ENCODE peak calls at places on chromosome 6, in nine cellular contexts. Y, W, F, G, B, K, D, L and P are unnamed samples.
A peak's percentile ranks its signal among the peaks of the same experiment; 100 is the strongest.

GRCh38 chr6:111734068-111734825 is 128.6 kb upstream of the TRAF3IP2 start:
- DNase-seq in Y (peak; percentile 42), W (no peak), F (no peak), G (no peak), B (no peak), K (no peak), D (no peak), L (no peak), P (no peak)

GRCh38 chr6:53437557-53438202 is 88.9 kb upstream of the ELOVL5 start:
- DNase-seq in Y (peak; percentile 86), W (peak; percentile 60), F (no peak), G (peak; percentile 78), B (no peak), K (no peak), D (peak; percentile 78), L (peak; percentile 8), P (no peak)

GRCh38 chr6:14673201-14673600 is 555.6 kb downstream of the CD83 start:
- DNase-seq in Y (peak; percentile 77), W (no peak), F (no peak), G (no peak), B (no peak), K (no peak), D (no peak), L (no peak), P (no peak)

GRCh38 chr6:155219858-155220301 is 43.9 kb upstream of the CLDN20 start:
- DNase-seq in Y (no peak), W (no peak), F (no peak), G (no peak), B (no peak), K (no peak), D (no peak), L (no peak), P (peak; percentile 36)

GRCh38 chr6:108365488-108365887 is 70.6 kb downstream of the AFG1L start:
- DNase-seq in Y (peak; percentile 63), W (no peak), F (no peak), G (no peak), B (no peak), K (no peak), D (no peak), L (no peak), P (no peak)

GRCh38 chr6:157106487-157106886 is 216.8 kb downstream of the TMEM242 start:
- DNase-seq in Y (peak; percentile 38), W (peak; percentile 55), F (no peak), G (no peak), B (no peak), K (no peak), D (peak; percentile 42), L (no peak), P (no peak)

GRCh38 chr6:49463612-49463967 is 420 bp downstream of the CENPQ start:
- DNase-seq in Y (no peak), W (no peak), F (no peak), G (peak; percentile 52), B (no peak), K (no peak), D (no peak), L (no peak), P (no peak)

GRCh38 chr6:62285612-62286469 is at the start of gene KHDRBS2:
- DNase-seq in Y (peak; percentile 0), W (peak; percentile 13), F (peak; percentile 74), G (peak; percentile 98), B (peak; percentile 93), K (peak; percentile 79), D (peak; percentile 96), L (peak; percentile 59), P (peak; percentile 96)

GRCh38 chr6:163343609-163344008 is 70.9 kb upstream of the QKI start:
- DNase-seq in Y (no peak), W (no peak), F (no peak), G (no peak), B (no peak), K (no peak), D (no peak), L (no peak), P (no peak)

GRCh38 chr6:43269273-43270007 is 26.2 kb downstream of the TTBK1 start:
- DNase-seq in Y (no peak), W (no peak), F (no peak), G (peak; percentile 63), B (peak; percentile 89), K (no peak), D (no peak), L (peak; percentile 25), P (no peak)

GRCh38 chr6:37049990-37050853 is 44.8 kb downstream of the FGD2 start:
- DNase-seq in Y (no peak), W (no peak), F (peak; percentile 71), G (peak; percentile 81), B (peak; percentile 67), K (peak; percentile 68), D (no peak), L (peak; percentile 71), P (no peak)

GRCh38 chr6:13248053-13248452 is 80.3 kb downstream of the TBC1D7 start:
- DNase-seq in Y (peak; percentile 46), W (no peak), F (no peak), G (no peak), B (no peak), K (no peak), D (peak; percentile 50), L (no peak), P (peak; percentile 38)

GRCh38 chr6:12886961-12887775 is 170.6 kb downstream of the PHACTR1 start:
- DNase-seq in Y (no peak), W (peak; percentile 22), F (no peak), G (no peak), B (no peak), K (no peak), D (peak; percentile 9), L (no peak), P (no peak)

GRCh38 chr6:161677188-161677587 is 403.3 kb upstream of the AGPAT4 start:
- DNase-seq in Y (no peak), W (no peak), F (no peak), G (no peak), B (no peak), K (no peak), D (no peak), L (no peak), P (no peak)

GRCh38 chr6:20159781-20160540 is 52.3 kb downstream of the MBOAT1 start:
- DNase-seq in Y (no peak), W (no peak), F (no peak), G (no peak), B (no peak), K (no peak), D (no peak), L (no peak), P (no peak)

GRCh38 chr6:20158691-20159090 is 53.6 kb downstream of the MBOAT1 start:
- DNase-seq in Y (no peak), W (no peak), F (no peak), G (no peak), B (no peak), K (no peak), D (no peak), L (no peak), P (no peak)

GRCh38 chr6:20162515-20162914 is 49.8 kb downstream of the MBOAT1 start:
- DNase-seq in Y (no peak), W (no peak), F (no peak), G (no peak), B (no peak), K (no peak), D (no peak), L (no peak), P (no peak)

GRCh38 chr6:20159098-20159497 is 53.2 kb downstream of the MBOAT1 start:
- DNase-seq in Y (no peak), W (no peak), F (no peak), G (no peak), B (no peak), K (no peak), D (no peak), L (no peak), P (no peak)

DNA sequence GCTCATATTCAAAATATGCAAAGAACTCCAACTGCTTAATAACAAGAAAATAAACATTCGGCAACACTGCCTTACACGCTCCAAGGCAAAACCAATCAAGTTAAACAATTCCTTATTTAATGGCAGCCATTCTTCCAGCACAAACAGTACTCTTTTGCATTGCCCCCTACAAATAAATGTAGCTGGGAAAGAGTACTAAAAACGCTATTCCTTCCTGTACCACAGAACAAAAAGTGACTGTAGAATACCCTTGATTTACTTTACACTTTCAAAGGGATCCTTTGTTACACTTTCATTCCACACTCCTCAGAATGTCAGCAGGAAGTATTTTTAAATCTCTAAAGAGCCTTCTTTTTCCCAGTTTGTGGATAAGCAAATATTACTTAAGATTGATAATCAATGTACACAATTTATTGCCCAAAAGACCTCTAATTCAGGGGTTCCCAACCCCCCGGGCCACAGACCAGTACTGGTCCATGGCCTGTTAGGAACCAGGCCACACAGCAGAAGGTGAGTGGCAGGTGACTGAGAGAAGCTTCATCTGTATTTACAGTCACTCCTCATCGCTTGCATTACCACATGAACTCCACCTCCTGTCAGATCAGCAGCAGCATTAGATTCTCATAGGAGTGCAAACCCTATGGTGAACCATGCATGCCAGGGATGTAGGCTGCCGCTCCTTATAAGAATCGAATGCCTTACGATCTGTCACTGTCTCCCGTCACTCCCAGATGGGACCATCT is 51.6 kb downstream of the MBOAT1 start:
- DNase-seq in Y (no peak), W (no peak), F (no peak), G (no peak), B (no peak), K (no peak), D (no peak), L (no peak), P (no peak)
- H3K4me3 ChIP-seq in Y (no peak overlapping the region), W (no peak overlapping the region), F (no peak overlapping the region), G (no peak overlapping the region), B (no peak overlapping the region), K (no peak overlapping the region), D (no peak overlapping the region), L (no peak overlapping the region), P (no peak overlapping the region)

GRCh38 chr6:50713977-50714486 is 706 bp downstream of the TFAP2D start:
- DNase-seq in Y (no peak), W (no peak), F (no peak), G (no peak), B (no peak), K (no peak), D (no peak), L (no peak), P (no peak)
- H3K4me3 ChIP-seq in Y (no peak overlapping the region), W (no peak overlapping the region), F (no peak overlapping the region), G (no peak overlapping the region), B (no peak overlapping the region), K (no peak overlapping the region), D (no peak overlapping the region), L (no peak overlapping the region), P (no peak overlapping the region)

DNA sequence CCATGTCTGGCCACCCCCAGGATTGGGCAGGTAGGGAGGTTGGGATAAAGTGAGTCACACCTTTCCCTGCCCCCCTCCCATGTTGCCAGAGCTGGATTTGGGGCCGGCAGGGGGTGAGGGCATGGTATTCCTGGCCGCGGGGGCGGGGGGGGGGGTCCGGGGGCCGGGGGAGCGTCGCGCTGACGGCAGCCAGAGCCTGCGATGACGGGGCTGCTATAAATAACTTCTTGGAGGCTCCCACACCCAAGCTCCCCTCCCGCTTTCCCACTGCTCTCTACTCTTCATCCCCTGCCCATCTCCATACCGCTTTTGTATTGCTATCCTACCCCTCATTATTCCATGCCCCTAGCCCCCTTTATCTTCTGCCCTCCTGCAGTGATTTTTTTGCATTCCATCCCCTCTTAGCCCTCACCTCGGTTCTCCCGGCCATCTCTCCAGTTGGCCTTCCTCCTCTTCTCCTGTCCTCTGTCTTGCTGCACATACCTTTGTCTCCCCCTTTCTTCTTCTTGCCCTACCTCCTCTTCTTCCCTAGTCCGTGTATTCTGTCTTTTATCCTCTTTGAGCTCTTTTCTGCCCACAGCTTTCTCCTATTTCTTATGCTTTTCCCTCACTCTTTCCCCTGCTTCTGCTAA is 13.8 kb downstream of the SYNGAP1 start:
- DNase-seq in Y (peak; percentile 52), W (no peak), F (no peak), G (no peak), B (no peak), K (no peak), D (peak; percentile 66), L (peak; percentile 61), P (peak; percentile 29)
- H3K4me3 ChIP-seq in Y (no peak overlapping the region), W (peak overlapping the region; percentile 20), F (no peak overlapping the region), G (no peak overlapping the region), B (no peak overlapping the region), K (no peak overlapping the region), D (no peak overlapping the region), L (no peak overlapping the region), P (no peak overlapping the region)

GRCh38 chr6:25312034-25312620 is 33.0 kb downstream of the CARMIL1 start:
- DNase-seq in Y (peak; percentile 88), W (no peak), F (no peak), G (no peak), B (no peak), K (no peak), D (no peak), L (no peak), P (no peak)
- H3K4me3 ChIP-seq in Y (peak overlapping the region; percentile 37), W (no peak overlapping the region), F (no peak overlapping the region), G (no peak overlapping the region), B (no peak overlapping the region), K (no peak overlapping the region), D (no peak overlapping the region), L (no peak overlapping the region), P (no peak overlapping the region)